ENCODE peak calls at places on chromosomes 13 and 19, in nine cellular contexts. I, J, O, G, S, N, Y, P and Z are unnamed samples.

GRCh38 chr13:44474122-44474910 is 100.7 kb downstream of the SERP2 start:
- DNase-seq in S (no peak), P (no peak), I (peak; percentile 21), N (no peak), O (no peak), Y (no peak), G (no peak), J (no peak), Z (no peak)

GRCh38 chr19:10230904-10231623 is at the start of gene S1PR2:
- DNase-seq in N (peak; percentile 77), Y (peak; percentile 77), O (peak; percentile 74), J (peak; percentile 88), G (peak; percentile 87), P (peak; percentile 89), S (peak; percentile 48), I (peak; percentile 91), Z (peak; percentile 46)

GRCh38 chr19:16435238-16435911 is 36.4 kb downstream of the EPS15L1 start:
- DNase-seq in G (peak; percentile 67), N (peak; percentile 90), Y (peak; percentile 45), O (peak; percentile 72), I (peak; percentile 92), P (no peak), S (peak; percentile 99), J (peak; percentile 71), Z (peak; percentile 94)

GRCh38 chr13:109871018-109871370 is 84.6 kb upstream of the IRS2 start:
- DNase-seq in Y (no peak), G (no peak), P (no peak), J (no peak), S (peak; percentile 23), N (no peak), I (peak; percentile 28), O (no peak), Z (no peak)

GRCh38 chr19:17052439-17052838 is 22.8 kb downstream of the HAUS8 start:
- DNase-seq in N (peak; percentile 41), I (peak; percentile 75), S (peak; percentile 46), J (peak; percentile 35), O (peak; percentile 50), Y (peak; percentile 81), G (no peak), P (peak; percentile 51), Z (no peak)

GRCh38 chr13:61880576-61881283 is 465.1 kb upstream of the PCDH20 start:
- DNase-seq in N (no peak), P (peak; percentile 60), J (no peak), Y (peak; percentile 4), O (no peak), I (peak; percentile 6), G (no peak), S (no peak), Z (no peak)

GRCh38 chr19:1748115-1748702 is 5.1 kb upstream of the ONECUT3 start:
- DNase-seq in G (no peak), N (no peak), S (no peak), Y (peak; percentile 38), P (no peak), O (no peak), J (no peak), I (no peak), Z (no peak)

GRCh38 chr19:6739390-6739883 is at the start of gene TRIP10:
- DNase-seq in S (peak; percentile 54), J (peak; percentile 89), Y (peak; percentile 93), G (peak; percentile 89), I (peak; percentile 90), O (peak; percentile 87), P (peak; percentile 90), N (peak; percentile 66), Z (no peak)

GRCh38 chr19:18464646-18465045 is 26.7 kb upstream of the ISYNA1 start:
- DNase-seq in O (peak; percentile 95), N (peak; percentile 66), G (peak; percentile 77), Y (peak; percentile 80), I (peak; percentile 92), P (no peak), S (peak; percentile 82), J (peak; percentile 79), Z (peak; percentile 66)

GRCh38 chr19:14122924-14123323 is 5.4 kb upstream of the PRKACA start:
- DNase-seq in O (no peak), P (no peak), S (no peak), N (no peak), Y (no peak), I (no peak), G (no peak), J (no peak), Z (no peak)

GRCh38 chr13:23797276-23797903 is 91.8 kb downstream of the MIPEP start:
- DNase-seq in S (no peak), O (no peak), G (no peak), P (no peak), J (no peak), N (no peak), Y (no peak), I (no peak), Z (no peak)

GRCh38 chr13:23793711-23794110 is 95.5 kb downstream of the MIPEP start:
- DNase-seq in P (no peak), O (no peak), N (no peak), J (no peak), S (no peak), G (no peak), Y (no peak), I (no peak), Z (no peak)

GRCh38 chr13:23792680-23793079 is 96.5 kb downstream of the MIPEP start:
- DNase-seq in O (no peak), G (no peak), J (no peak), I (no peak), N (no peak), Y (no peak), P (no peak), S (no peak), Z (no peak)

GRCh38 chr13:23796546-23796945 is 92.7 kb downstream of the MIPEP start:
- DNase-seq in Y (no peak), N (no peak), S (peak; percentile 41), J (no peak), P (no peak), I (no peak), O (no peak), G (no peak), Z (peak; percentile 49)

DNA sequence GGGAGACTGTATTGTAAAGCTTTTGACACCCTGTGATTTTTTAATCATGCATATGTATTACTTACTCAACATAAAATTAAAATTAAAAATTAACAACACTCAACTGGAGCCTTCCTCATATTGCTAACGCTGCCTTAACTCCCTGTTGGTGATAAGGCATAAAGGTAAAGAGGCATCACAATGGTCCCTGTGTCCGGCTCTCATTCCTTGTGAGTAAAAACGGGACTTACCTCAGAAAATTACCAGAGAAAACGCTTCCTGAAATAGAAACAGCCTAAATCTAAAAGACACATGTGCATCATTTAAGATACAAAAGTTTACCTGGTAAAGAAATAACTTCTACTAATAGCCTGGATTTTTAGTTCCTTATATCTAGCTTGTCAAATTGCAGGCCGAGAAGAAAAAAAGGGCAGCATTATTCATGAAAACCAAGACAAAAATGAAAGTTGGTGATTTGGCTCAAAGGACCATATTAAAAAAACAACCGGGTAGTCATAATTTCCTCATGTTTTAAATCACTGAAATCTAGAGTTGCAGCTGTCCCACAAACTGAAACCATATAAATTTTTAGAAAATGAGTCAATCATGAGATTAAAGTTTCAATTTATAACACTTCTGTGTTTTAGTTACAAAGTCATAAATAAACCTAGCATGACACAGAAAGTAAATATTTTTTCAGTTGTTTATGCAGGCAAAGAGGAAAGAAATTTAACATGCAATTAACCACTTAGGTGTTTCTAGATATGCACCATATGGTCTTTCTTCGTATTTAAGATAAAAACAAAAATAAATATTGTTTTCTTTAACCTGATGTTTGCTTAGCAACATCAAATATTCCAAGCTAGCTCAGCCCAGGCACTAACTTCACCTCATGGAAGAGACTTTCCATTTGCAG is 94.7 kb downstream of the MIPEP start:
- DNase-seq in P (no peak), O (no peak), I (peak; percentile 71), J (no peak), S (peak; percentile 24), N (no peak), G (no peak), Y (no peak), Z (no peak)
- H3K4me3 ChIP-seq in P (no peak overlapping the region), O (peak overlapping the region; percentile 6), I (peak overlapping the region; percentile 32), J (no peak overlapping the region), S (no peak overlapping the region), N (no peak overlapping the region), G (no peak overlapping the region), Y (no peak overlapping the region), Z (no peak overlapping the region)

DNA sequence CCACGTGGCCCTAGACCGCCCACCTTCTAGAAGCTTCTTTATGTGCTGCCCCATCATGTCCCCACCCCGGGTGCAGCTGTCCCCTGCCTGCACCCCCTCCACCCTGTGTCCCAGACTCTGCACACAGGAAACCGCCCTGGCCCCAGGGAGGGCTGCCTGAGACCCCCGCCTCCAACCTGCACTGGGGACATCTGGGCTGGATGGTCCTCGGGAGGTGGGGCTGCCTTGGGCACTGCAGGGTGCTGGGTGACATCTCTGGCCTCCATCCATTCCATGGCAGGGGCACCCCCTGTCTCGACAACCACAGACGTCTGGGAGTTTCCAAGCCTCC is 17.8 kb upstream of the ZBTB7A start:
- DNase-seq in O (no peak), Y (no peak), G (no peak), P (peak; percentile 5), S (no peak), N (no peak), J (no peak), I (no peak), Z (no peak)
- H3K4me3 ChIP-seq in O (peak overlapping the region; percentile 6), Y (no peak overlapping the region), G (peak overlapping the region; percentile 38), P (no peak overlapping the region), S (no peak overlapping the region), N (no peak overlapping the region), J (no peak overlapping the region), I (no peak overlapping the region), Z (no peak overlapping the region)

DNA sequence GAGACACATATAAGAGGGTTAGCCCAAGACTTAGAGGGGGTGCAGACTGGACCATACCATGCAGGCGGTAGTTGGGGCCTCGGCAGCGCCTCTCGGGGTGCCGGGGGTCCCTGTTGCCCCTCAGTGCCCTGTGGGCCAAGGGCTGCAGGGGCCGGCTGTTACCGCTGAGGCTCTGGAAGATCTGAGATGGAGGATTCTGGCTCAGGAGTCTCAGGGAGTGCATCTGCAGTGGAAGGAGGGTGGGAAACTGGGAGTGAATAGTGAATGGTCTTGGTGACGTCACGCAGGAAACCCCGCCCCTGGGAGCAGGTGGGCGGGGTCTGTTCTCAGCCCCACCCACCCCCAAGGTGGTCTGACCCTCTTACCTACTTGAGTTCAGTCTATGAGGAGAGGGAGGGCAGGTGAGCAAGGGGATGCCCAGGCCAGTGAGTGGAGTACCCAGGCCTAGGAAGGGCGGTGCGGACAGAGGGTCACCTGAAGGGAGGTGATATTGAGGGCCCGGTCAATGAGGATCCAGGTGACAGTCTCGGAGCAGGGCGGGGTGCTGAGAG is 1.7 kb upstream of the DBP start:
- DNase-seq in O (no peak), Y (peak; percentile 53), P (peak; percentile 42), J (peak; percentile 60), N (no peak), S (no peak), I (peak; percentile 28), G (no peak), Z (no peak)
- H3K4me3 ChIP-seq in O (peak overlapping the region; percentile 75), Y (no peak overlapping the region), P (no peak overlapping the region), J (no peak overlapping the region), N (peak overlapping the region; percentile 89), S (no peak overlapping the region), I (no peak overlapping the region), G (peak overlapping the region; percentile 87), Z (no peak overlapping the region)

DNA sequence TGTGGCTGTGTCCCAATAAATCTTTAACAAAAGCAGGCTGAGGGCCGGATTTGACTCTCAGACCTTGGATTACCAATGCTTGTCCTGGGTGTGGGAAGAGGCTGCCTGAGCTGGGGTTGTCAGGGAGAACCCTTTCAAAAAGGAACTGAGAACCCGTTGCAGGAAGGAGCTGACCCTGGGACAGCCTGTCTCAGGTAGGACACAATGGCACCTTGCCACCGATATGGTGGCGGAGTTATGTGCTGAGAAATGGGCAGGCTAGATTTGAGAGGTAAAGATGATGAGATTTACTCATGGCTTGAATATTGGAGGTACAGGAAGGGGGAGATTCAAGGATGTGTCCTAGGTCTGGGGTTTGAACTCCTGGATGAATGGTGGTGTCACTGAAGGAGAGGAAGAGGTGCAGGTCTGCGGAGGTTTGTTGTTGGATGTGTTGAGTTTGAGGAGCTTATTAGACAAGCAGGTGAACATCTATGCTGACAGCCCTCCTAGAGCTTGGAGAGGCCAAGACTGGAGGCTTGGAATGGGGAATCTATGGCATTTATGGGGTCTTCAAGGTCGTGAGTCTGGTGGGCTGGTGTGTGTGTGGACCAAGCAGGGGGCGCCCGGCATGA is 7.2 kb downstream of the PLEKHF1 start:
- DNase-seq in I (no peak), G (no peak), J (no peak), O (no peak), N (no peak), Y (no peak), P (no peak), S (no peak), Z (no peak)
- H3K4me3 ChIP-seq in I (no peak overlapping the region), G (peak overlapping the region; percentile 24), J (no peak overlapping the region), O (no peak overlapping the region), N (no peak overlapping the region), Y (no peak overlapping the region), P (no peak overlapping the region), S (no peak overlapping the region), Z (no peak overlapping the region)